ENCODE peak calls at places on chromosomes 13 and 19, in eight cellular contexts. G, V, H, O, W, M, S and A are unnamed samples.

GRCh38 chr13:102825921-102826706 is 19.7 kb upstream of the ERCC5 start:
- DNase-seq in W (no peak), V (no peak), H (no peak), O (no peak), S (no peak), M (no peak), G (no peak), A (no peak)

GRCh38 chr13:48778551-48779088 is 124.9 kb downstream of the CYSLTR2 start:
- DNase-seq in M (no peak), W (no peak), G (no peak), O (no peak), S (no peak), V (no peak), H (no peak), A (no peak)

GRCh38 chr19:45636902-45637301 is 2.3 kb downstream of the EML2 start:
- DNase-seq in M (no peak), O (no peak), G (no peak), S (no peak), V (no peak), W (no peak), H (no peak), A (no peak)

GRCh38 chr19:45774765-45775164 is 5.7 kb upstream of the SIX5 start:
- DNase-seq in V (no peak), O (peak; percentile 63), G (no peak), H (peak; percentile 65), S (no peak), W (no peak), M (peak; percentile 59), A (no peak)

GRCh38 chr13:29193083-29193482 is 372.9 kb downstream of the MTUS2 start:
- DNase-seq in H (no peak), S (no peak), O (no peak), V (no peak), G (no peak), W (no peak), M (no peak), A (no peak)

GRCh38 chr13:84570831-84571230 is 688.6 kb upstream of the SLITRK1 start:
- DNase-seq in W (no peak), S (no peak), M (no peak), G (no peak), H (no peak), V (no peak), O (no peak), A (no peak)

GRCh38 chr13:111115841-111116500 is 861 bp downstream of the ARHGEF7 start:
- DNase-seq in H (no peak), M (peak; percentile 29), O (peak; percentile 12), W (peak; percentile 73), S (peak; percentile 73), G (peak; percentile 51), V (peak; percentile 30), A (no peak)

GRCh38 chr13:59343993-59344780 is 819.5 kb downstream of the DIAPH3 start:
- DNase-seq in O (no peak), V (no peak), H (no peak), W (no peak), G (no peak), M (no peak), S (no peak), A (no peak)

DNA sequence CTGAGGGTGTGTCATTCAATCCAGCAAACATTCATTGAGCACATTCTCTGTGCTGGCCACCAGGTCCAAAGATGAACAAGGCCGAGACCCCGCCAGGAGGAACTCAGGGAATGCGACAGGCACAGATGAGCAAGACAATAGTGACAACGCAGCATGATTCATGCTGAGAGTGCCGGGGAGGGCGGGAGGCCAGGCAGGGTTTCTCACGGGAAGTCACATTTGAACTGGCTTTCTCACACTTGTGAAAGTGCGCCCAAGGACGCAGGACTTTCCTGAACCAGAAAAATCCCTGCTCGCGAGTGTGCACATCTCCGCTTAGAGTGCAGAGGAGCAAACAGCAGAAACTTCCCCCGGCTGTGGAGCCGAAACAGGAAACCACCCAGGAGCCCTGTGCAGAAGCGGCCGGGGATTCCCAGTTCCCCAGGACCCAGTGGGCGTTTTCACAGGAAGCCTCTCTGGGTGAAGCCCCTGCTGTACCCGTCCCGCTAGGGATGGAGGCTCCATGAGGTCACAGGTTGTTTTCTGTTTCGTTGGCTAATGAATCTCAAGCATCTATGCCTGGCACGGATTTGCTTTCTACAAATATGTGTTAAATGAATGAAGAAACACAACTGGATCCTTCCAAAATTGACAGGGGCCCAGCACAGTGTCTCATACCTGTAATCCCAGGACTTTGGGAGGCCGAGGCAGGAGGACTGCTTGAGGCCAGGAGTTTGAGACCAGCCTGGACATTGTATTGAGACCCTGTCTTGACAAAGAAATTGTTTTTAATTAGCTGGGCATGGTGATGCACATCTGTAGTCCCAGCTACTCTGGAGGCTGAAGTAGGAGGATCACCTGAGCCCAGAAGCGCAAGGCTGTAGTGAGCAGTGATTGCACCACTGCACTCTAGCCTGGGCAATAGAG is 68.4 kb upstream of the TM9SF2 start:
- DNase-seq in O (peak; percentile 84), V (peak; percentile 19), H (peak; percentile 61), W (peak; percentile 28), G (peak; percentile 79), M (peak; percentile 62), S (peak; percentile 69), A (peak; percentile 64)
- TF ChIP-seq CTCF in O (no peak), V (no peak), H (no peak), W (no peak), G (no peak), M (no peak), S (no peak), A (no peak)

GRCh38 chr19:15321739-15322138 is 10.6 kb downstream of the BRD4 start:
- DNase-seq in O (no peak), W (no peak), M (no peak), V (no peak), S (no peak), G (no peak), H (no peak), A (no peak)
- H3K4me3 ChIP-seq in O (no peak overlapping the region), W (no peak overlapping the region), M (no peak overlapping the region), V (no peak overlapping the region), S (no peak overlapping the region), G (no peak overlapping the region), H (no peak overlapping the region), A (no peak overlapping the region)

DNA sequence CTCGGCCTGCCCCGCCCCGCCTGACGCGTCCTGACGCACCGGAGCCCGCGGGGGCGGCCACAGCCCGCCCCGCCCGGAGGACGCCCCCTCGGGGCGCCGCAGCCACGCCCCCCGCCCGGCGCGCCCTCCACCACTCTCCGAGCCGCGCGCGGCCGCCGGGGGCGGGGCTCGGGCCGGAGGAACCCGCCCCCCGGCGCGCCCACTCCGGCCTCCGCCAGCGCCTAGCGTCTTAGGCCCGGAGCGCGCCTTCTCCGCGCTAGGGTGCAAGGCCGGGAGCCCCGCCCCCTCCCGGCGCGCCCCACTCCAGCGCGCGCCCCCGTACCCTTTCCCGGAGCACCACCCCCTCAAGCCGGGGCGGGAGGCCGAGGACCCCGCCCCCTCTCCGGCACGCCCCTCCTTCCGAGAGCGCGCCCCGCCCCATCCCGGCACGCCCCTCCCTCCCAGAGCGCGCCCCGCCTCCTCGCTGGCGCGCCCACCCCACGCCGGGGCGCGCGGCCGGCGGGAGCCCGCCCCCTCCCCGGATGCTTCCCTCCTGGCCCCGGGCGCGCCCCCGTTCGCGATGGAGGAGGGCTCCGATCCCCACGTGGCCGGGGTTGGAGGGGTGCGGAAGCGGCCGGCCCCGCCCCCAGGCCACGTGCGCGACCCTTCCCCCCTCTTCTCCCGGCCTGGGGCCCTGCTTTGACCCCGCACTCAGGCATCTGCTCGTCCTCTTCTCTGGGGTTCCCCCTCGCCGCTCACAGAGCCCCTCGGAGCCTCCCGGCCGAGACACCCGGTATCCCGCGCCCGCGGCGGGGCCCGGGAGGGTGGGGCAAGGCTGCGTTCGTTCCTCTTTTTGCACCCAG is 480 bp upstream of the KLF16 start:
- DNase-seq in M (peak; percentile 92), V (peak; percentile 89), O (peak; percentile 85), H (peak; percentile 94), S (peak; percentile 72), W (peak; percentile 80), G (peak; percentile 84), A (peak; percentile 93)
- TF ChIP-seq POLR2A in M (peak; percentile 31), V (peak; percentile 13), O (peak; percentile 45), H (no peak), S (no peak), W (no peak), G (no peak), A (no peak)

DNA sequence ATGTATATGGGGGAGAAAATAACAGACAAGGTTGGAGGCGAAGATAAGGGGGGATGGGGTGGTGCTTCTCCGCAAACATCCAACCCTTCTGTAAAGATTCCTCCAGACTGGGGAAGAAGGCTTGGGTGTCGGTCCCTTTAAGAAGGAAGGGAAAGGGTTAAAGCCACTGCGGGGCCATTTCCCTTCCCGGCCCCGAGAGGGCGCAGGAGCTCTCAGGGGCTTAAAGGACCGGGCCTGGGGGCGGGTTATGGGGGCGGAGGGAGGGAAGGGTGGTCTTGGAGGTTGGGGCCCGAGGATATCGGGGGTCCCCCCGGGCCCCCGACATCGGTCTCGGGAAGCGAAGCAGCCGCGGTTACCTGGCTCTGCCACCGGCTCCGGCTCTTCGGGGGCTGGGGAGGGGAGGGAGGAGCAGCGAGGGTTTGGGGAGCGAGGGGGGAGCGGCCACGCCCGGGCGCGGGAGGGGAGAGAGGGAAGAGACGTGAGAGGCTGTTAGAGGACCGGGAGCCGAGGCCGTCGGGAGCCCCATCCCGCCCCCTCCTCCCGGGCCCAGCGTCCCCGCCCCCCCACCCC is 2.8 kb downstream of the TNNT1 start:
- DNase-seq in O (no peak), V (no peak), G (no peak), M (no peak), W (no peak), H (peak; percentile 85), S (no peak), A (no peak)
- TF ChIP-seq CTCF in O (peak; percentile 62), V (no peak), G (no peak), M (peak; percentile 19), W (no peak), H (peak; percentile 94), S (no peak), A (peak; percentile 24)